ENCODE peak calls at places on chromosomes 13 and 19, in ten cellular contexts. One of them, this sample, is unnamed.

GRCh38 chr13:39038569-39038898 is 278 bp downstream of the NHLRC3 start:
- DNase-seq in T-helper 1 cell: peak
- DNase-seq in activated CD4-positive, alpha-beta T cell treated with anti-CD3 and anti-CD28 coated beads, Interleukin-2, amount 50 U/mL, for 1 hour: peak
- DNase-seq in ovary: no peak
- DNase-seq in T-cell: peak
- DNase-seq in HCT116: no peak
- DNase-seq in activated T-helper 1 cell treated with anti-CD3 and anti-CD28 coated beads, Interleukin-12 subunit alpha, Interleukin-12 subunit beta, Interleukin-2, Interleukin-4 antibody, amounts not matched to agents 30 ng/mL and 10 ng/mL and 1 ng/mL, durations not matched to agents 14 hours and 24 hours and 36 hours: peak
- DNase-seq in activated gamma-delta T cell treated with anti-CD3 and anti-CD28 coated beads, Interleukin-2, amount 50 U/mL, for 16 hours: peak
- DNase-seq in activated T-cell treated with anti-CD3 and anti-CD28 coated beads for 1 hour: peak
- DNase-seq in neural crest cell: no peak
- DNase-seq in this sample: peak

GRCh38 chr19:17902701-17903100 is 30.1 kb upstream of the CCDC124 start:
- DNase-seq in T-helper 1 cell: no peak
- DNase-seq in activated CD4-positive, alpha-beta T cell treated with anti-CD3 and anti-CD28 coated beads, Interleukin-2, amount 50 U/mL, for 1 hour: no peak
- DNase-seq in ovary: no peak
- DNase-seq in T-cell: no peak
- DNase-seq in HCT116: no peak
- DNase-seq in activated T-helper 1 cell treated with anti-CD3 and anti-CD28 coated beads, Interleukin-12 subunit alpha, Interleukin-12 subunit beta, Interleukin-2, Interleukin-4 antibody, amounts not matched to agents 30 ng/mL and 10 ng/mL and 1 ng/mL, durations not matched to agents 14 hours and 24 hours and 36 hours: no peak
- DNase-seq in activated gamma-delta T cell treated with anti-CD3 and anti-CD28 coated beads, Interleukin-2, amount 50 U/mL, for 16 hours: no peak
- DNase-seq in activated T-cell treated with anti-CD3 and anti-CD28 coated beads for 1 hour: no peak
- DNase-seq in neural crest cell: no peak
- DNase-seq in this sample: no peak

GRCh38 chr19:55598034-55598433 is 1.3 kb downstream of the FIZ1 start:
- DNase-seq in T-helper 1 cell: no peak
- DNase-seq in activated CD4-positive, alpha-beta T cell treated with anti-CD3 and anti-CD28 coated beads, Interleukin-2, amount 50 U/mL, for 1 hour: no peak
- DNase-seq in ovary: peak
- DNase-seq in T-cell: no peak
- DNase-seq in HCT116: no peak
- DNase-seq in activated T-helper 1 cell treated with anti-CD3 and anti-CD28 coated beads, Interleukin-12 subunit alpha, Interleukin-12 subunit beta, Interleukin-2, Interleukin-4 antibody, amounts not matched to agents 30 ng/mL and 10 ng/mL and 1 ng/mL, durations not matched to agents 14 hours and 24 hours and 36 hours: no peak
- DNase-seq in activated gamma-delta T cell treated with anti-CD3 and anti-CD28 coated beads, Interleukin-2, amount 50 U/mL, for 16 hours: no peak
- DNase-seq in activated T-cell treated with anti-CD3 and anti-CD28 coated beads for 1 hour: no peak
- DNase-seq in neural crest cell: no peak
- DNase-seq in this sample: no peak

GRCh38 chr13:29704648-29705047 is 109.2 kb upstream of the SLC7A1 start:
- DNase-seq in T-helper 1 cell: no peak
- DNase-seq in activated CD4-positive, alpha-beta T cell treated with anti-CD3 and anti-CD28 coated beads, Interleukin-2, amount 50 U/mL, for 1 hour: no peak
- DNase-seq in ovary: no peak
- DNase-seq in T-cell: no peak
- DNase-seq in HCT116: no peak
- DNase-seq in activated T-helper 1 cell treated with anti-CD3 and anti-CD28 coated beads, Interleukin-12 subunit alpha, Interleukin-12 subunit beta, Interleukin-2, Interleukin-4 antibody, amounts not matched to agents 30 ng/mL and 10 ng/mL and 1 ng/mL, durations not matched to agents 14 hours and 24 hours and 36 hours: no peak
- DNase-seq in activated gamma-delta T cell treated with anti-CD3 and anti-CD28 coated beads, Interleukin-2, amount 50 U/mL, for 16 hours: no peak
- DNase-seq in activated T-cell treated with anti-CD3 and anti-CD28 coated beads for 1 hour: no peak
- DNase-seq in neural crest cell: no peak
- DNase-seq in this sample: no peak

GRCh38 chr19:45294291-45295029 is 28.2 kb downstream of the CKM start:
- DNase-seq in T-helper 1 cell: no peak
- DNase-seq in activated CD4-positive, alpha-beta T cell treated with anti-CD3 and anti-CD28 coated beads, Interleukin-2, amount 50 U/mL, for 1 hour: no peak
- DNase-seq in ovary: peak
- DNase-seq in T-cell: no peak
- DNase-seq in HCT116: no peak
- DNase-seq in activated T-helper 1 cell treated with anti-CD3 and anti-CD28 coated beads, Interleukin-12 subunit alpha, Interleukin-12 subunit beta, Interleukin-2, Interleukin-4 antibody, amounts not matched to agents 30 ng/mL and 10 ng/mL and 1 ng/mL, durations not matched to agents 14 hours and 24 hours and 36 hours: no peak
- DNase-seq in activated gamma-delta T cell treated with anti-CD3 and anti-CD28 coated beads, Interleukin-2, amount 50 U/mL, for 16 hours: no peak
- DNase-seq in activated T-cell treated with anti-CD3 and anti-CD28 coated beads for 1 hour: no peak
- DNase-seq in neural crest cell: no peak
- DNase-seq in this sample: no peak

GRCh38 chr13:112346899-112347229 is 29.3 kb upstream of the SPACA7 start:
- DNase-seq in T-helper 1 cell: no peak
- DNase-seq in activated CD4-positive, alpha-beta T cell treated with anti-CD3 and anti-CD28 coated beads, Interleukin-2, amount 50 U/mL, for 1 hour: no peak
- DNase-seq in ovary: no peak
- DNase-seq in T-cell: no peak
- DNase-seq in HCT116: no peak
- DNase-seq in activated T-helper 1 cell treated with anti-CD3 and anti-CD28 coated beads, Interleukin-12 subunit alpha, Interleukin-12 subunit beta, Interleukin-2, Interleukin-4 antibody, amounts not matched to agents 30 ng/mL and 10 ng/mL and 1 ng/mL, durations not matched to agents 14 hours and 24 hours and 36 hours: no peak
- DNase-seq in activated gamma-delta T cell treated with anti-CD3 and anti-CD28 coated beads, Interleukin-2, amount 50 U/mL, for 16 hours: no peak
- DNase-seq in activated T-cell treated with anti-CD3 and anti-CD28 coated beads for 1 hour: no peak
- DNase-seq in neural crest cell: no peak
- DNase-seq in this sample: no peak

GRCh38 chr19:14450168-14450874 is 17.2 kb downstream of the PKN1 start:
- DNase-seq in T-helper 1 cell: peak
- DNase-seq in activated CD4-positive, alpha-beta T cell treated with anti-CD3 and anti-CD28 coated beads, Interleukin-2, amount 50 U/mL, for 1 hour: peak
- DNase-seq in ovary: peak
- DNase-seq in T-cell: peak
- DNase-seq in HCT116: peak
- DNase-seq in activated T-helper 1 cell treated with anti-CD3 and anti-CD28 coated beads, Interleukin-12 subunit alpha, Interleukin-12 subunit beta, Interleukin-2, Interleukin-4 antibody, amounts not matched to agents 30 ng/mL and 10 ng/mL and 1 ng/mL, durations not matched to agents 14 hours and 24 hours and 36 hours: peak
- DNase-seq in activated gamma-delta T cell treated with anti-CD3 and anti-CD28 coated beads, Interleukin-2, amount 50 U/mL, for 16 hours: no peak
- DNase-seq in activated T-cell treated with anti-CD3 and anti-CD28 coated beads for 1 hour: peak
- DNase-seq in neural crest cell: no peak
- DNase-seq in this sample: peak

GRCh38 chr13:61036715-61037114 is 378.9 kb downstream of the PCDH20 start:
- DNase-seq in T-helper 1 cell: no peak
- DNase-seq in activated CD4-positive, alpha-beta T cell treated with anti-CD3 and anti-CD28 coated beads, Interleukin-2, amount 50 U/mL, for 1 hour: no peak
- DNase-seq in ovary: no peak
- DNase-seq in T-cell: no peak
- DNase-seq in HCT116: no peak
- DNase-seq in activated T-helper 1 cell treated with anti-CD3 and anti-CD28 coated beads, Interleukin-12 subunit alpha, Interleukin-12 subunit beta, Interleukin-2, Interleukin-4 antibody, amounts not matched to agents 30 ng/mL and 10 ng/mL and 1 ng/mL, durations not matched to agents 14 hours and 24 hours and 36 hours: no peak
- DNase-seq in activated gamma-delta T cell treated with anti-CD3 and anti-CD28 coated beads, Interleukin-2, amount 50 U/mL, for 16 hours: no peak
- DNase-seq in activated T-cell treated with anti-CD3 and anti-CD28 coated beads for 1 hour: no peak
- DNase-seq in neural crest cell: no peak
- DNase-seq in this sample: no peak

GRCh38 chr19:1004803-1005664 is 4.8 kb downstream of the GRIN3B start:
- DNase-seq in T-helper 1 cell: no peak
- DNase-seq in activated CD4-positive, alpha-beta T cell treated with anti-CD3 and anti-CD28 coated beads, Interleukin-2, amount 50 U/mL, for 1 hour: no peak
- DNase-seq in ovary: no peak
- DNase-seq in T-cell: no peak
- DNase-seq in HCT116: no peak
- DNase-seq in activated T-helper 1 cell treated with anti-CD3 and anti-CD28 coated beads, Interleukin-12 subunit alpha, Interleukin-12 subunit beta, Interleukin-2, Interleukin-4 antibody, amounts not matched to agents 30 ng/mL and 10 ng/mL and 1 ng/mL, durations not matched to agents 14 hours and 24 hours and 36 hours: no peak
- DNase-seq in activated gamma-delta T cell treated with anti-CD3 and anti-CD28 coated beads, Interleukin-2, amount 50 U/mL, for 16 hours: no peak
- DNase-seq in activated T-cell treated with anti-CD3 and anti-CD28 coated beads for 1 hour: no peak
- DNase-seq in neural crest cell: no peak
- DNase-seq in this sample: no peak